ENCODE peak calls at places on chromosome 5, in seven cellular contexts. K is GM13977, J is iPS-NIHi11, D is substantia nigra, V is neural crest cell, T is lower lobe of right lung, P is GM10248. G is an unnamed sample.

GRCh38 chr5:167840736-167841135 is 450.7 kb upstream of the WWC1 start:
- DNase-seq in P (no peak), T (no peak), K (no peak), D (no peak), V (no peak), J (no peak), G (no peak)

GRCh38 chr5:16776611-16777251 is 159.4 kb downstream of the MYO10 start:
- DNase-seq in D (no peak), P (no peak), V (peak), K (no peak), J (peak), T (no peak), G (no peak)

GRCh38 chr5:179698935-179699639 is at the start of gene CANX:
- DNase-seq in D (no peak), K (no peak), J (no peak), P (no peak), T (no peak), V (no peak), G (no peak)

GRCh38 chr5:141412853-141413539 is at the start of gene PCDHGA10:
- DNase-seq in D (no peak), J (peak), T (no peak), P (peak), V (peak), K (peak), G (peak)

GRCh38 chr5:88660947-88661869 is 221.8 kb downstream of the MEF2C start:
- DNase-seq in T (no peak), J (peak), K (peak), D (peak), P (peak), V (peak), G (no peak)

GRCh38 chr5:75337366-75338021 is 474 bp downstream of the HMGCR start:
- DNase-seq in V (peak), D (peak), P (no peak), K (no peak), T (no peak), J (peak), G (peak)

GRCh38 chr5:110251366-110251765 is 475.1 kb downstream of the TMEM232 start:
- DNase-seq in P (no peak), V (no peak), D (no peak), K (no peak), T (no peak), J (no peak), G (no peak)

GRCh38 chr5:61587120-61587519 is 255.1 kb downstream of the ZSWIM6 start:
- DNase-seq in T (no peak), K (no peak), D (no peak), P (no peak), J (no peak), V (no peak), G (no peak)

GRCh38 chr5:140311011-140311467 is 8.1 kb upstream of the PFDN1 start:
- DNase-seq in T (no peak), K (no peak), J (no peak), V (no peak), P (no peak), D (no peak), G (no peak)

GRCh38 chr5:173745123-173745522 is 128.7 kb upstream of the BOD1 start:
- DNase-seq in K (peak), D (no peak), V (no peak), J (no peak), P (peak), T (no peak), G (no peak)

GRCh38 chr5:43711496-43711895 is 108.5 kb downstream of the NNT start:
- DNase-seq in J (no peak), P (no peak), V (no peak), T (no peak), D (no peak), K (no peak), G (no peak)

GRCh38 chr5:179549973-179550510 is 312 bp upstream of the RUFY1 start:
- DNase-seq in D (no peak), P (peak), V (no peak), K (no peak), J (no peak), T (peak), G (peak)

GRCh38 chr5:76918539-76918938 is 34.3 kb upstream of the CRHBP start:
- DNase-seq in J (no peak), D (no peak), K (no peak), P (no peak), T (no peak), V (no peak), G (no peak)

GRCh38 chr5:169777112-169777511 is 140.0 kb downstream of the DOCK2 start:
- DNase-seq in V (no peak), T (no peak), J (peak), D (no peak), K (no peak), P (no peak), G (no peak)

GRCh38 chr5:147853372-147853987 is 22.0 kb upstream of the SPINK1 start:
- DNase-seq in K (no peak), D (no peak), T (no peak), P (no peak), J (no peak), V (no peak), G (no peak)

GRCh38 chr5:74206571-74207550 is 433.7 kb downstream of the ENC1 start:
- DNase-seq in J (peak), P (no peak), T (peak), K (no peak), V (no peak), D (no peak), G (no peak)

GRCh38 chr5:50595199-50595598 is 71.2 kb upstream of the PARP8 start:
- DNase-seq in P (no peak), K (no peak), J (no peak), T (no peak), D (no peak), V (no peak), G (no peak)

GRCh38 chr5:120813551-120813950 is 349.5 kb downstream of the PRR16 start:
- DNase-seq in V (no peak), J (no peak), P (no peak), T (no peak), D (no peak), K (no peak), G (no peak)